ENCODE peak calls at places on chromosomes 16 and 17, in six cellular contexts. E, D, Q, Z, Y and B are unnamed samples.

GRCh38 chr17:42203354-42203753 is 9.1 kb upstream of the GHDC start:
- DNase-seq in D (no peak), Y (no peak), Z (no peak), Q (no peak), E (no peak), B (no peak)

GRCh38 chr17:76246080-76247066 is 6.1 kb upstream of the RNF157 start:
- DNase-seq in Q (no peak), Z (no peak), E (no peak), D (no peak), Y (no peak), B (no peak)

GRCh38 chr17:65696739-65697394 is 135.4 kb upstream of the AXIN2 start:
- DNase-seq in Z (no peak), Y (no peak), D (peak; percentile 28), E (no peak), Q (no peak), B (no peak)

GRCh38 chr17:78276098-78276497 is 44.7 kb downstream of the TMEM235 start:
- DNase-seq in Q (no peak), Z (no peak), E (no peak), Y (no peak), D (no peak), B (no peak)

GRCh38 chr17:14545156-14545906 is 244.4 kb downstream of the HS3ST3B1 start:
- DNase-seq in Q (no peak), Z (no peak), Y (no peak), E (no peak), D (no peak), B (no peak)

GRCh38 chr16:72255785-72256184 is 83.8 kb upstream of the PMFBP1 start:
- DNase-seq in Y (no peak), Z (no peak), E (no peak), Q (no peak), D (no peak), B (no peak)

GRCh38 chr17:18191071-18191667 is 7.5 kb downstream of the ALKBH5 start:
- DNase-seq in Q (no peak), Y (peak; percentile 89), E (peak; percentile 91), D (no peak), Z (no peak), B (no peak)

GRCh38 chr17:73338050-73338491 is 26.3 kb upstream of the CDC42EP4 start:
- DNase-seq in Q (peak; percentile 77), Z (no peak), E (no peak), D (no peak), Y (no peak), B (no peak)

GRCh38 chr17:78438271-78438691 is 59.8 kb downstream of the PGS1 start:
- DNase-seq in Q (no peak), E (no peak), Y (no peak), Z (no peak), D (no peak), B (no peak)

GRCh38 chr17:33112763-33113162 is 121.1 kb downstream of the SPACA3 start:
- DNase-seq in D (no peak), Y (no peak), E (no peak), Z (peak; percentile 97), Q (no peak), B (no peak)

GRCh38 chr17:46782250-46782953 is 36.1 kb downstream of the WNT3 start:
- DNase-seq in Q (no peak), E (peak; percentile 65), Y (peak; percentile 74), Z (peak; percentile 67), D (peak; percentile 77), B (peak; percentile 62)

GRCh38 chr17:3911271-3912053 is 4.8 kb downstream of the P2RX1 start:
- DNase-seq in Y (no peak), Q (no peak), D (no peak), Z (no peak), E (no peak), B (no peak)

GRCh38 chr17:33012522-33013033 is 20.9 kb downstream of the SPACA3 start:
- DNase-seq in Y (no peak), Z (peak; percentile 84), Q (no peak), E (no peak), D (peak; percentile 9), B (no peak)

GRCh38 chr17:17043668-17044226 is 1.5 kb downstream of the MPRIP start:
- DNase-seq in D (peak; percentile 65), Q (peak; percentile 4), E (peak; percentile 23), Y (no peak), Z (peak; percentile 43), B (peak; percentile 27)

GRCh38 chr16:79768594-79768993 is 168.1 kb upstream of the MAF start:
- DNase-seq in Z (no peak), E (no peak), D (no peak), Y (no peak), Q (no peak), B (no peak)

GRCh38 chr16:57912529-57913260 is 58.2 kb downstream of the CNGB1 start:
- DNase-seq in Y (no peak), Q (no peak), D (no peak), E (no peak), Z (no peak), B (no peak)

GRCh38 chr16:57908409-57908987 is 62.4 kb downstream of the CNGB1 start:
- DNase-seq in Z (no peak), E (no peak), Y (no peak), Q (no peak), D (no peak), B (no peak)

GRCh38 chr16:57911711-57912110 is 59.2 kb downstream of the CNGB1 start:
- DNase-seq in Q (no peak), D (no peak), Z (no peak), E (no peak), Y (no peak), B (no peak)

GRCh38 chr16:57914244-57915173 is 56.4 kb downstream of the CNGB1 start:
- DNase-seq in Q (no peak), Y (no peak), E (no peak), D (no peak), Z (no peak), B (no peak)

DNA sequence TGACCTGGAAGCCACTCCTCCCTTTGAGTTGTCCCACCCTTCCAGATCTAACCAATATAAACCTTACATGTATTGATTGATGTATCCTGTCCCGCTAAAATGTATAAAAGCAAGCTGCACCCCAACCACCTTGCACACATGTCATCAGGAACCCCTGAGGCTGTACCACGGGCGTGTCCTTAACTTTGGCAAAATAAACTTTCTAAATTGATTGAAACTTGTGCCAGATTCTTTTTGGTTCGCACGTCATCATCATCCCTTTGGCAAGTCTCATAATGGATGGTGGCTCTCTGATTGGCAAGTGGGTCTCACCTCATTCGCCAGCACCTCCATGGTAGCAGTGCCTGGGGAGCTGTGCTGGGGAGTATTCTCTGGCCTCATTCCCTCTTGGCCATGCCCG is 60.2 kb downstream of the CNGB1 start:
- DNase-seq in Z (no peak), D (no peak), Y (no peak), Q (no peak), E (no peak), B (no peak)
- TF ChIP-seq POLR2A in Z (no peak), D (no peak), Y (no peak), Q (no peak), E (no peak), B (no peak)

DNA sequence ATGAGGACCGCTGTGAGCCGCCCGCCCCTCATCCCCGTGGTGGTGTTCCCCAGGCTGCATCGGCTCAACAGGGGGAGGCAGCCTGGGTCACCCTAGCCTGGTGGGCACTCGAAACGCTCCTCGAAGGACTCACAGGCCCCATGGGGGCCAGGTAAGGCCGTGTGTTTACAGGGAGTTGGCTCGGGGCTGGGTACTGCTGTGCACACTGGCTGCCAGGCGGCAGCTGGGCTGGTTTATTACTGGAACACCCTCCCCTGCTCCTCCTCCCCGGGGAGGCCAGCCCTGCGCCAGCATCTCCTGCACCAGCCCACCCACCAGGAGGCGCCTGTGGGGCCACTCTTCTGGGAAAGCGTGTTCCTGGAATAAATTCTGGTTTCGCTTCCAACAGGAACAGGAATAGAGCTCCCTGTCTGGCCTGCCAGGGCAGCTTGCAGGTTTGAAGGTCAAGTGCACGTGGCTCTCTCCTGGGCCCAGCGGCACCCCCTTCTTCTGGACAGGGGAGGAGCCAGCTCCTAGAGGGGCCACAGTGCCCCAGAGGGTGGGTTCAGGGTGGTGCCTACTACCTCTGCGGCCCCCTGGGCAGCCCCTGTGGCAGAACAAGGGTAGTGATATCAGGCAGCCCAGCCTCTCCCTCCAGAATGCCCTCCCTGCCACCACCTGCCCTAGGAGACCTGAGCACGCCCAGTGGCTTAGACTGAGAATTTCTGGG is 11.3 kb downstream of the MCRIP1 start:
- DNase-seq in E (peak; percentile 96), D (peak; percentile 95), Z (peak; percentile 85), Y (peak; percentile 96), Q (no peak), B (peak; percentile 73)
- TF ChIP-seq POLR2A in E (no peak), D (no peak), Z (no peak), Y (peak; percentile 20), Q (no peak), B (peak; percentile 17)

DNA sequence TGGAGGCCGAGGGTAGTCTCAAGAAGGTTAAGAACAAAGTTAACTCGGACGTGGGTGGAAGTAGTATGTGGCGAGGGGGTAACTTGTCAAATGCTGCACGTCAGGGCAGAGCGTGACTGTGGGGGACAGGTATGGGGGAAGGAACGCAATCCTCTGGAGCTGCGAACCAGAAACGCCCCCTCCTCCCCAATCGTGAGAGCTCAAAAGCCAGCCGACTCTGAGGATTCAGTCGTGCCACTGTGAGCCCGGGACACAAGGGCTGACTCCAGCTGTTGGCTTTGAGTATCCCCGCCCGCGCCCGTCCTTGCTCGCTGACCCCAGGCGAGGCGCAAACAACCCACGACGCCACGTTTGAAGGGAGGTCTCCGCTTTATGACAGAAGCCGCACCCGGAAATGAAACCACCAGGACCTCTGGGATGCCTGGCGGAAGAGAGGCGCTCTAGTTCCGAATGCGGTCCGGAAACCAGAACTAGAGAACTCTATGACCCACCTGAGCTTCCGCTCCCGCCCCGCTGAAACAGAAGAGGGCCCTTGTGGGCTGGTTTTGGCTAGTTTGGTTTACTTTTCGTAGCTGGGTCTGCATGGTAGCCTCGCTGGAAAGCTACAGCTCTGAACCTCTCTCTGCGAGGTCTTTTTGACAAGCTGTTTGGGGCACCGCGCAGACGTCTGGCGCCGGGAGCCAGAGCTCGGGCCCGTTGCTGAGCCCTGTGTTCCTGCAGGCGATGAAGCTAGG is at the start of gene PEX12:
- DNase-seq in Q (peak; percentile 94), E (peak; percentile 88), Y (peak; percentile 90), D (peak; percentile 65), Z (peak; percentile 89), B (peak; percentile 90)
- TF ChIP-seq POLR2A in Q (peak; percentile 84), E (no peak), Y (peak; percentile 90), D (peak; percentile 88), Z (peak; percentile 78), B (peak; percentile 97)

DNA sequence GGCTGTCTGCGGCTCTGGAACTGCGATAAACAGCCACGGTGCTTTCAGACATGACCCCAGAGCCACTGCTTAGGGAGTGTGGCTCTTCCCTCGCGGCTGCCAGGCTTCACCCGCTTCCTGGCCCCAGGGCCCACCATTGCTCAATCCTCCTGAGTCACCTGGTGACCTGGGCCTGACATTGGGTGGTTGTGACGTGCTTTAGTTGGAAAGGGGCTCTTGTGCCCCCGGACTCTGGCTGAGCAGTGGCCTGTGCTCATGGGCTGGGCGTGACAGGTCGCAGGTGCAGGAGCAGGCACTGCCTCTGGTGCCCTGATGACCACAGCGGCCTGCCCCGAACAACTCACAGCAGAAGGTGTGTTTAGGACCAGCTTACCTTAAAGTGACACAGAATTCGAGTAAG is 8.6 kb upstream of the NUDT16L1 start:
- DNase-seq in D (no peak), E (no peak), Z (no peak), Q (no peak), Y (no peak), B (no peak)
- TF ChIP-seq POLR2A in D (no peak), E (no peak), Z (no peak), Q (no peak), Y (no peak), B (no peak)

GRCh38 chr16:85555549-85556455 is 57.3 kb upstream of the GSE1 start:
- DNase-seq in E (peak; percentile 55), Q (no peak), Z (peak; percentile 18), D (no peak), Y (peak; percentile 66), B (peak; percentile 90)
- TF ChIP-seq POLR2A in E (no peak), Q (no peak), Z (no peak), D (no peak), Y (no peak), B (no peak)